ENCODE peak calls at places on chromosomes 13 and 19, in six cellular contexts. Q is uterus, Y is colonic mucosa, L is right lobe of liver, O is psoas muscle, P is stomach. X is an unnamed sample.

GRCh38 chr19:30086220-30086619 is 144.2 kb downstream of the URI1 start:
- DNase-seq in Q (no peak), Y (no peak), L (no peak), O (no peak), P (no peak), X (no peak)

GRCh38 chr19:12703056-12703455 is 6.6 kb upstream of the FBXW9 start:
- DNase-seq in Q (no peak), Y (no peak), L (no peak), O (no peak), P (no peak), X (no peak)

GRCh38 chr19:37906868-37907734 is at the start of gene SIPA1L3:
- DNase-seq in Q (peak; percentile 93), Y (peak; percentile 96), L (peak; percentile 97), O (peak; percentile 95), P (peak; percentile 97), X (peak; percentile 97)

GRCh38 chr19:29565171-29565570 is 39.4 kb downstream of the VSTM2B start:
- DNase-seq in Q (no peak), Y (no peak), L (no peak), O (no peak), P (no peak), X (no peak)

GRCh38 chr13:113968463-113969310 is 5.2 kb downstream of the C13orf46 start:
- DNase-seq in Q (no peak), Y (no peak), L (peak; percentile 41), O (peak; percentile 2), P (no peak), X (peak; percentile 48)

GRCh38 chr13:114118763-114119123 is 13.7 kb downstream of the RASA3 start:
- DNase-seq in Q (no peak), Y (no peak), L (no peak), O (peak; percentile 17), P (no peak), X (no peak)

GRCh38 chr13:77918391-77919261 is at the start of gene EDNRB:
- DNase-seq in Q (peak; percentile 35), Y (peak; percentile 43), L (peak; percentile 50), O (peak; percentile 41), P (peak; percentile 27), X (peak; percentile 79)

GRCh38 chr13:25192052-25192451 is 20.0 kb upstream of the AMER2 start:
- DNase-seq in Q (no peak), Y (no peak), L (no peak), O (no peak), P (no peak), X (no peak)

GRCh38 chr13:37944476-37945442 is 75.2 kb upstream of the TRPC4 start:
- DNase-seq in Q (no peak), Y (no peak), L (no peak), O (no peak), P (no peak), X (no peak)

GRCh38 chr13:51501096-51501495 is 48.3 kb upstream of the INTS6 start:
- DNase-seq in Q (no peak), Y (no peak), L (no peak), O (no peak), P (no peak), X (no peak)

GRCh38 chr13:50376895-50377575 is 361.8 kb downstream of the KCNRG start:
- DNase-seq in Q (no peak), Y (no peak), L (no peak), O (no peak), P (no peak), X (no peak)

GRCh38 chr13:30605052-30605451 is 12.7 kb upstream of the USPL1 start:
- DNase-seq in Q (no peak), Y (no peak), L (no peak), O (no peak), P (no peak), X (no peak)

GRCh38 chr19:42028304-42029216 is 34.5 kb upstream of the ATP1A3 start:
- DNase-seq in Q (no peak), Y (peak; percentile 25), L (no peak), O (no peak), P (no peak), X (no peak)

GRCh38 chr13:34208326-34208725 is 390.4 kb downstream of the RFC3 start:
- DNase-seq in Q (no peak), Y (no peak), L (no peak), O (no peak), P (no peak), X (no peak)

GRCh38 chr19:40805258-40805868 is 6.4 kb downstream of the EGLN2 start:
- DNase-seq in Q (no peak), Y (peak; percentile 62), L (peak; percentile 73), O (no peak), P (peak; percentile 73), X (no peak)

GRCh38 chr19:45130888-45131615 is 29.7 kb downstream of the NKPD1 start:
- DNase-seq in Q (no peak), Y (no peak), L (no peak), O (no peak), P (peak; percentile 63), X (no peak)

GRCh38 chr19:7857727-7858701 is 16.2 kb downstream of the PRR36 start:
- DNase-seq in Q (no peak), Y (no peak), L (no peak), O (no peak), P (no peak), X (no peak)

GRCh38 chr13:99275093-99275469 is 16.9 kb upstream of the GPR18 start:
- DNase-seq in Q (no peak), Y (no peak), L (no peak), O (no peak), P (no peak), X (no peak)

GRCh38 chr13:40352385-40352778 is 314.1 kb downstream of the FOXO1 start:
- DNase-seq in Q (peak; percentile 68), Y (no peak), L (peak; percentile 73), O (peak; percentile 77), P (no peak), X (no peak)

GRCh38 chr19:33080761-33081681 is at the start of gene GPATCH1:
- DNase-seq in Q (peak; percentile 90), Y (peak; percentile 95), L (peak; percentile 93), O (peak; percentile 92), P (peak; percentile 91), X (peak; percentile 93)
- TF ChIP-seq CTCF in Q (peak; percentile 42), Y (no peak), L (no peak), O (no peak), P (no peak), X (no peak)

DNA sequence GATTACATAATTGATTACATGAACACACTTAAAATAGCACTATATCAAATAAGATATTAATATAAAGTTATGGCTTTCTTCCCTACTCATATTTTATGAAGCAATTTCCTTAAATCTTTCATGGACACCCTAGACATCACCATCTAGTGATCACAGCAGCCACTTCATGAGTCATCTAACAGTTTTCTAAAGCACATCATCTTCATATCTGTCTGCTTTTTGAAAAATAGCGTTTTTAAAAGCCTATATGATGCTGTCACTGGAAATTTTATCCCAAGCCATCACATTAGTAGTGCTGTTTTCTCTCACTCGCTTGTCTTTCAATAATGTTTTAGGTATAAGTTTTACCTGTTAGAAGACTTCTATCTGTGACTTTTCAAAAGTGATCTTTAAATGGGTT is 326.1 kb downstream of the SLITRK6 start:
- DNase-seq in Q (no peak), Y (no peak), L (no peak), O (no peak), P (no peak), X (no peak)
- H3K4me1 ChIP-seq in Q (no peaks in the 10 kb centered on the region), Y (no peaks in the 10 kb centered on the region), L (no peaks in the 10 kb centered on the region), O (no peaks in the 10 kb centered on the region), P (no peaks in the 10 kb centered on the region), X (no peaks in the 10 kb centered on the region)

DNA sequence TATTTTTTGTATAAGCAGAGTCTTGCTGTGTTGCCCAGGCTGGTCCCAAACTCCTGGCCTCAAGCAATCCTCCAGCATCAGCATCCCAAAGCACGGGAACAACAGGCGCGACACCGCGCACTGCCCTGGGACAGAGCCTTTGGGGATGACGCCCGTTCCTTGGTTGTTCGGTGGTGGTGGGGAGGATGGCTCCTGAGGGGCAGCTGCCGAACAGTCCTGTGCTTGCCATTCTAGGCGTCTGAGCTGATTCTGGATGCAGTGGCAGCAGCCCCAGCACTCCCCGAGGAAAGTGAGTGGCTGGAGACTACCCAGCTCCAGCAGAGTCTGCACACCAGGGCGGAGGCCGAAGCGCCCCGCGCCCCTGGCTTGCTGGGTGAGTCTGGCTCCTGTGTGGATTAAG is 6.8 kb upstream of the ZNF135 start:
- DNase-seq in Q (no peak), Y (no peak), L (no peak), O (no peak), P (no peak), X (no peak)
- H3K9me3 ChIP-seq in Q (no peaks in the 10 kb centered on the region), Y (peaks cover 4% of the 10 kb centered on the region), L (no peaks in the 10 kb centered on the region), O (peaks cover 25% of the 10 kb centered on the region), P (peaks cover 100% of the 10 kb centered on the region), X (peaks cover 4% of the 10 kb centered on the region)

DNA sequence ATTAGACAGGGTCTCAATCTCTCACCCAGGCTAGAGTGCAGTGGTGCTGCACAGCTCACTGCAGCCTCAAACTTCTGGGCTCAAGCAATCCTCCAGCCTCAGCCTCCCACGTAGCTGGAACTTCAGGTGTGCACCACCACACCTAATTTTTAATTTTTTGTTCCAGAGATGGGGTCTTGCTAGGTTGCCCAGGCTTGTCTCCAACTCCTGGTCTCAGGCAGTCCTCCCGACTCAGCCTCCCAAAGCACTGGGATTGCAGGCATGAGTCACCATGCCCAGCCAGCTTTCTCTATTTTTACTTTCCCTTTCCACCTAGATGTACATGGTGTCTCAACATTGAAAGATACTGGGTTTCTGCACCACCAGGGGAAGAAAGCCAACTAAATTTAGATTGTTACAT is 13.7 kb upstream of the ZNF846 start:
- DNase-seq in Q (no peak), Y (no peak), L (no peak), O (no peak), P (no peak), X (no peak)
- TF ChIP-seq CTCF in Q (no peak), Y (no peak), L (no peak), O (no peak), P (no peak), X (no peak)

X was measured in upper lobe of right lung.